ENCODE peak calls at places on chromosome 16, in seven cellular contexts. N is HepG2, O is HCT116, U is H1, I is SK-N-SH, G is K562, F is GM12878. J is an unnamed sample.

GRCh38 chr16:68000024-68000423 is 740 bp upstream of the DPEP2 start:
- DNase-seq in O (no peak), N (no peak), F (no peak), I (no peak), G (no peak), U (no peak), J (no peak)

GRCh38 chr16:17177968-17178880 is 292.5 kb downstream of the XYLT1 start:
- DNase-seq in N (no peak), G (no peak), U (no peak), O (no peak), I (no peak), F (no peak), J (no peak)

GRCh38 chr16:11064846-11065245 is 120.5 kb downstream of the CLEC16A start:
- DNase-seq in G (no peak), O (no peak), U (no peak), F (no peak), I (no peak), N (no peak), J (no peak)

GRCh38 chr16:81547194-81547918 is 102.7 kb downstream of the CMIP start:
- DNase-seq in U (no peak), N (no peak), F (no peak), G (no peak), O (no peak), I (no peak), J (no peak)

GRCh38 chr16:66278604-66279262 is 87.8 kb upstream of the CDH5 start:
- DNase-seq in G (no peak), U (no peak), F (no peak), O (no peak), N (no peak), I (no peak), J (no peak)

GRCh38 chr16:68219708-68220378 is 16.1 kb downstream of the ESRP2 start:
- DNase-seq in F (no peak), I (no peak), N (no peak), G (no peak), U (no peak), O (no peak), J (no peak)

GRCh38 chr16:12199524-12199923 is 223.0 kb downstream of the SNX29 start:
- DNase-seq in G (peak), U (no peak), F (no peak), I (no peak), O (no peak), N (peak), J (peak)

GRCh38 chr16:997440-998051 is 16.0 kb downstream of the SOX8 start:
- DNase-seq in I (no peak), O (no peak), F (no peak), U (peak), N (no peak), G (no peak), J (peak)

GRCh38 chr16:26715969-26716368 is 350.8 kb upstream of the C16orf82 start:
- DNase-seq in O (no peak), N (no peak), I (no peak), G (no peak), U (no peak), F (no peak), J (no peak)

GRCh38 chr16:9612267-9612666 is 520.8 kb downstream of the HAPSTR1 start:
- DNase-seq in F (no peak), U (peak), I (no peak), G (no peak), O (no peak), N (no peak), J (no peak)

DNA sequence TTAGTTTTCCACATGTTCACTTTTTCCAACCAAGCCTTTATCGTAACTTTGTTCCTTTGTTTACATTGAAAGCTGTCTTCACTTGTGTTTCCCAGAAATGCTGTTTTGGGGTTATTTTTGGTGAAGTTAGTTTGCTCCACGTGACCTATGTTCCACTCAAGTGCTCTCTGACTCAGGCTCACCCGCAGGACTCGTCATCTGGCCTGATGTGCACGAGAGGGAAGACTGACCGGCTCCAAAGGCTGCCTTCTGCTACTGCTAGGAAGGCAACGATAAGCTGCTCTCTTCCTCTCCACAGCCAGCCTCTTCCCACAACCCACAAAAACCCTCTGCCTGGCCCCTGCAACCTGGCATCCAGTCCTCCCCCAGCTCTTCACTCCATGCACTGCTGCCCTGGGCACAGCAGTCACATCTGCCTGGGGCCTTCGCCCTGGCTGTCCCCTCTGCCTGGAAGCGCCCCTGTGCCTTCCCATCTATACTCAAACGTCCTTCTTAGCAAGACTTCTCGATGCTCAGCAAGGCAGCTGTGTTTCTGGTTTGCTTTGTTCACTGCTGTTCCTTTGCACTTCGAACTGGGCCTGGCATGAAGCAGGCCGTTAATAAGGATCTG is 28.0 kb downstream of the ZCCHC14 start:
- DNase-seq in U (no peak), F (no peak), N (no peak), O (no peak), I (peak), G (peak), J (no peak)
- TF ChIP-seq JUND in U (no peak), F (no peak), N (no peak), O (no peak), I (peak), G (peak), J (no peak)

GRCh38 chr16:30113711-30114333 is 485 bp upstream of the GDPD3 start:
- DNase-seq in G (peak), N (no peak), O (no peak), U (no peak), I (no peak), F (no peak), J (no peak)
- TF ChIP-seq JUND in G (no peak), N (no peak), O (no peak), U (no peak), I (no peak), F (no peak), J (no peak)

GRCh38 chr16:88434353-88434690 is 18.8 kb upstream of the ZFPM1 start:
- DNase-seq in O (no peak), N (no peak), U (no peak), G (no peak), F (no peak), I (no peak), J (no peak)

GRCh38 chr16:88434746-88435145 is 18.3 kb upstream of the ZFPM1 start:
- DNase-seq in O (no peak), I (no peak), F (no peak), G (no peak), U (no peak), N (no peak), J (no peak)

GRCh38 chr16:88437367-88437964 is 15.6 kb upstream of the ZFPM1 start:
- DNase-seq in N (peak), G (peak), I (peak), O (peak), F (no peak), U (peak), J (peak)

GRCh38 chr16:88436796-88437195 is 16.3 kb upstream of the ZFPM1 start:
- DNase-seq in O (no peak), U (no peak), I (no peak), G (no peak), F (no peak), N (no peak), J (no peak)

DNA sequence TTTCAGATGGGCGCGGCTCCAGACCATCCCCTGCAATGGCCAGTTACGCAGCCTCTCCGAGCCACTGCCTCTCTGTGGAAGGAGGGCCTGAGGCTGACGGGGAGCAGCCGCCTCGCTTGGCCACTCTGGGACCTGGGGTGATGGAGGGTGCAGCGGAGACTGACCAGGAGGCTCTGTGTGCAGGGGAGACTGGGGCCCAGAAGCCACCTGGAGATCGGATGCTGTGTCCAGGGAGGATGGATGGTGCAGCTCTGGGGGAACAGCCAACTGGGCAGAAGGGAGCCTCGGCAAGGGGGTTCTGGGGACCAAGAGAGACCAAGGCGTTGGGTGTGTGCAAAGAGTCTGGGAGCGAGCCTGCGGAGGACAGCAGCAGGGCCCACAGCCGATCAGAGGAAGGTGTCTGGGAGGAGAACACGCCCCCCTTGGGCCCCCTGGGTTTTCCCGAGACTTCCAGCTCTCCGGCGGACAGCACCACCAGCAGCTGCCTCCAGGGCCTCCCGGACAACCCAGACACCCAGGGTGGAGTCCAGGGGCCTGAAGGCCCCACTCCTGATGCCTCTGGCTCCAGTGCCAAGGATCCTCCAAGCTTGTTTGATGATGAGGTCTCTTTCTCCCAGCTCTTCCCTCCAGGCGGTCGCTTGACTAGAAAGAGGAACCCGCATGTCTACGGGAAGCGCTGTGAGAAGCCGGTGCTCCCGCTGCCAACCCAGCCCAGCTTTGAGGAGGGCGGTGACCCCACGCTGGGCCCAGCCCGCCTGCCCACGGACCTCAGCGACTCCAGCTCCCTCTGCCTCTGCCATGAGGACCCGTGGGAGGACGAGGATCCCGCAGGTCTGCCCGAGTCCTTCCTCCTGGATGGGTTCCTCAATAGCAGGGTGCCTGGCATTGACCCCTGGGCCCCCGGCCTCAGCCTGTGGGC is 17.4 kb upstream of the ZFPM1 start:
- DNase-seq in N (no peak), I (no peak), G (no peak), U (no peak), O (no peak), F (no peak), J (no peak)
- TF ChIP-seq JUND in N (no peak), I (no peak), G (no peak), U (no peak), O (no peak), F (no peak), J (no peak)

DNA sequence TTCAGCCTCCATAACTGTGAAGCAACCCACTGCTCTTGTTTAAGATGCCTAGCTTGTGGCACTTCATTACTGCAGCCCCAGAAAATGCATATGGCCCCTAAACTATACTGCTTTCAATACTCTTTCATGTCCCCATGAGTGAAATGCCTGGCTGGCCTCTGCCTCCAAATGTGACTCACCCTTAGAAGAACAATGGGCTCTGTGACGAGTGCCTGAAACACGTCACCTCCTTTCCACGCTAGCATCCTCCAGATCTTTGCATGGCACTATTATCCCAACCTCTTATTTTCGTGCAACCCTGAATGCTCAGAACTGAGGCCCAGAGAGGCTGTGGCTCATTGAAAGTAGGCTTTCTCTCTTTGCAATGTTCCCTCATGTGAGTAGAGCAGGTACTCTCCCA is 233.1 kb downstream of the CBLN1 start:
- DNase-seq in O (peak), N (peak), G (no peak), U (no peak), I (no peak), F (no peak), J (no peak)
- TF ChIP-seq JUND in O (no peak), N (no peak), G (no peak), U (no peak), I (no peak), F (no peak), J (no peak)

DNA sequence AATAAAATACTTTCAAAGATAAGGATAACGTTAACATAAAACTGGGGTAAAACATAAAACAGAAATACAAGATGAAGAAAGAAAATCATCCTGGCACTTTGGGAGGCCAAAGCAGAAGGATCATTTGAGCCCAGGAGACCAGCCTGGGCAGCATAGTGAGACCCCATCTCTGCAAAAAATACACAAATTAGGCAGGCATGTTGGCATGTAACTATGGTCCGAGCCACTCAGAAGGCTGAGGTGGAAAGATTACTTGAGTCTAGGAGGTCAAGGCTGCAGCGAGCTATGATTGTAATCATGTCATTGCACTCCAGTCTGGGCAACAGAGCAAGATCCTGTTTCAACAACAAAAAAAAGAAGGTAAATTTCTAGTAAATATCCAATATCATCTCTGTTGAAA is 19.6 kb downstream of the TAT start:
- DNase-seq in N (no peak), U (no peak), G (no peak), F (no peak), O (no peak), I (no peak), J (no peak)
- TF ChIP-seq JUND in N (no peak), U (no peak), G (no peak), F (no peak), O (no peak), I (no peak), J (no peak)

DNA sequence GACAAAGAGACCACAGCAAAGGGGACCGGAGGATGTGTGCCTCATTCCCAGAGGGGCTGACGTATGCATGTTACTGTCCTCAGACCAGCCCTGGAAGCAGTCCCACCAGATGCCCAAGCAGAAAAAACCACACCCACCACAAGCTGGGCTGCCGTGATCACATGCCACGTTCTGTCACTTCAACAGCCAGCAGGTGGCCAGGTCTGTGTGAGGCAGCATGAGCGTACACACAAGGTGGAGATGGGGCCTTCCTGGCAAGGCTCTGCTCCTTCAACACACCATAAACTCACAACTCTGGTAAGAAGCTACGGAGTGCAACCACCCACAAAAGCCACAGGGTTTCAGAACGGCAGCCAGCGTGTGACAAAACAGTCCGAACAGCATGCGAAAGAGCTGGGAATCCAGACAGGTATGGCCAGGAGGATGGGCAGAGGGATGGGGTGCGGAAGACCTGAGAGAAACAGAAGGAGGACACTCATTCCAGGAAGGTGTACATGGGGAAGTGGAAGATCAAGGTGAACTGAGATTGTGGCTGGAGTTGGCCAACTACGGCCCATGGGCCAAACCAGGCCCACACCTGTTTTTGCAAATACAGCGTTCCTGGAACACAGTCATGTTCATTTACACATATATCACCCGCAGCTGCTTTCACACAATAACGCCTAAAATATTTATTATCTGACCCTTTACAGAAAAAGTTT is 27.9 kb downstream of the MBTPS1 start:
- DNase-seq in I (no peak), F (peak), O (no peak), U (no peak), N (peak), G (no peak), J (peak)
- TF ChIP-seq JUND in I (no peak), F (no peak), O (no peak), U (no peak), N (no peak), G (no peak), J (no peak)

GRCh38 chr16:18984425-18985005 is 781 bp downstream of the TMC7 start:
- DNase-seq in F (no peak), U (no peak), G (no peak), O (no peak), N (no peak), I (no peak), J (no peak)
- TF ChIP-seq JUND in F (no peak), U (no peak), G (no peak), O (no peak), N (no peak), I (no peak), J (no peak)

GRCh38 chr16:88444826-88445582 is 8.1 kb upstream of the ZFPM1 start:
- DNase-seq in N (no peak), G (peak), F (no peak), U (no peak), I (no peak), O (no peak), J (no peak)
- TF ChIP-seq JUND in N (no peak), G (no peak), F (no peak), U (no peak), I (no peak), O (no peak), J (no peak)

GRCh38 chr16:7021653-7022275 is 310.9 kb upstream of the RBFOX1 start:
- DNase-seq in I (no peak), F (no peak), G (no peak), U (no peak), N (no peak), O (no peak), J (no peak)

GRCh38 chr16:7026639-7027038 is 306.0 kb upstream of the RBFOX1 start:
- DNase-seq in N (no peak), F (no peak), O (no peak), I (no peak), G (no peak), U (no peak), J (no peak)

GRCh38 chr16:7025616-7026190 is 306.9 kb upstream of the RBFOX1 start:
- DNase-seq in G (peak), I (peak), O (no peak), N (peak), U (peak), F (no peak), J (peak)
- TF ChIP-seq JUND in G (no peak), I (no peak), O (no peak), N (no peak), U (no peak), F (no peak), J (no peak)

GRCh38 chr16:57694191-57694555 is 433 bp upstream of the DRC7 start:
- DNase-seq in U (no peak), I (no peak), O (no peak), F (no peak), N (peak), G (no peak), J (no peak)

GRCh38 chr16:57696240-57696639 is 1.6 kb downstream of the DRC7 start:
- DNase-seq in U (no peak), I (no peak), F (no peak), O (no peak), G (peak), N (no peak), J (no peak)

GRCh38 chr16:57693539-57693938 is 1.1 kb upstream of the DRC7 start:
- DNase-seq in O (no peak), G (no peak), I (no peak), F (no peak), N (no peak), U (no peak), J (no peak)

GRCh38 chr16:57695378-57696054 is 910 bp downstream of the DRC7 start:
- DNase-seq in F (no peak), G (peak), U (no peak), I (no peak), O (no peak), N (no peak), J (no peak)

DNA sequence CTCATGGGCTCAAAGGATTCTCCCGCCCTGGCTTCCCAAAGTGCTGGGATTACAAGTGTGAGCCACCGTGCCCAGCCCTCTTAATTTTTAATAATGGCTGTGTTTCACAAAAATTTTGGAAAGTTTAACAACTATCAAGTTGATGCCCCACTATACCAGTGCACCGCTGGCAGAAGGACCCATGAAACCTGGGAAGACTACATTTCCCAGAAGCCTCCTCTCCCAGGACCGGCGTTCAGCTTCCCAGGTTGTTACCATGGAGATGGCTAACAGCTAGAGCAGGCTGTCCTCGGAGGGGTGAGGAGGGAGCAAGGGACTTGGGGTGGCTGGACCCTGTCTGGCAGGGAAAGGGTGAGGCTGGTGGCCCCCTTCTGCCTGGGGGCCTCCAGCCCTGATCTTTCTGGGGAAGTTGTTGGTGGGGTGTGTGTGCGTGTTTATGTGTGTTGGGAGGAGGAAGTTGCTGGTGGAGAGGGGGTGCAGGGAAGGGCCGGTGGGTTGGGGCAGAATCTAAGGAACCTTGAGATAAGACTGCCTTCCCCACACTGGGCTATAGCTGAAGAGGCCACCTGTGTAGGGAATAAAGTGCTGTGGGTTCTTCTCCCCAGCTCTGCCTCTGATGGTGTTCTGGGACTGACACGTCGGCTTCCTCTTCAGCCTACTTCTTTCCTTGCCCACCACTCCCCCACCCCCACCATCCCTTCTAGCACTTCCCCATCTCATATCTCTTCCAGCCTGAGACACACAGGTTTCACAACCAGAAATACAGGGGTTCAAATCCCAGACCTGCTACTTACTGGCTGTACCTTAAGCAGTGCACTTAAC is at the start of gene DRC7:
- DNase-seq in N (peak), U (peak), O (peak), G (peak), I (peak), F (no peak), J (peak)
- TF ChIP-seq JUND in N (no peak), U (no peak), O (no peak), G (no peak), I (no peak), F (no peak), J (no peak)

J was measured in T47D.